ENCODE peak calls at places on chromosomes 4 and X, in five cellular contexts. One of them, this sample, is unnamed.

GRCh38 chr4:83083925-83084475 is 30.5 kb downstream of the PLAC8 start:
- DNase-seq in NCI-H2171 treated with DMSO at 0.1 percent for 48 hours: no peak
- DNase-seq in AML-193: no peak
- DNase-seq in left ventricle myocardium superior: no peak
- DNase-seq in GM23338: peak; percentile 50
- DNase-seq in this sample: no peak

GRCh38 chr4:98522062-98522461 is 136.3 kb downstream of the TSPAN5 start:
- DNase-seq in NCI-H2171 treated with DMSO at 0.1 percent for 48 hours: no peak
- DNase-seq in AML-193: no peak
- DNase-seq in left ventricle myocardium superior: no peak
- DNase-seq in GM23338: no peak
- DNase-seq in this sample: no peak

GRCh38 chrX:1416327-1416784 is 24.4 kb upstream of the SLC25A6 start:
- DNase-seq in NCI-H2171 treated with DMSO at 0.1 percent for 48 hours: no peak
- DNase-seq in AML-193: no peak
- DNase-seq in left ventricle myocardium superior: peak; percentile 11
- DNase-seq in GM23338: no peak
- DNase-seq in this sample: no peak

GRCh38 chr4:165476214-165477098 is 97.6 kb downstream of the CPE start:
- DNase-seq in NCI-H2171 treated with DMSO at 0.1 percent for 48 hours: no peak
- DNase-seq in AML-193: no peak
- DNase-seq in left ventricle myocardium superior: no peak
- DNase-seq in GM23338: no peak
- DNase-seq in this sample: no peak

GRCh38 chr4:30837131-30837539 is 117.0 kb downstream of the PCDH7 start:
- DNase-seq in NCI-H2171 treated with DMSO at 0.1 percent for 48 hours: no peak
- DNase-seq in AML-193: no peak
- DNase-seq in left ventricle myocardium superior: no peak
- DNase-seq in GM23338: peak; percentile 57
- DNase-seq in this sample: no peak

GRCh38 chr4:26753642-26754041 is 107.0 kb upstream of the STIM2 start:
- DNase-seq in NCI-H2171 treated with DMSO at 0.1 percent for 48 hours: peak; percentile 81
- DNase-seq in AML-193: no peak
- DNase-seq in left ventricle myocardium superior: peak; percentile 58
- DNase-seq in GM23338: no peak
- DNase-seq in this sample: no peak

GRCh38 chrX:39912126-39912525 is 185.6 kb downstream of the BCOR start:
- DNase-seq in NCI-H2171 treated with DMSO at 0.1 percent for 48 hours: no peak
- DNase-seq in AML-193: no peak
- DNase-seq in left ventricle myocardium superior: no peak
- DNase-seq in GM23338: no peak
- DNase-seq in this sample: no peak

GRCh38 chr4:4326136-4326535 is 36.1 kb downstream of the ZBTB49 start:
- DNase-seq in NCI-H2171 treated with DMSO at 0.1 percent for 48 hours: no peak
- DNase-seq in AML-193: no peak
- DNase-seq in left ventricle myocardium superior: no peak
- DNase-seq in GM23338: no peak
- DNase-seq in this sample: no peak

GRCh38 chrX:149825424-149825823 is 43.7 kb downstream of the MAGEA9 start:
- DNase-seq in NCI-H2171 treated with DMSO at 0.1 percent for 48 hours: peak; percentile 26
- DNase-seq in AML-193: no peak
- DNase-seq in left ventricle myocardium superior: peak; percentile 47
- DNase-seq in GM23338: peak; percentile 56
- DNase-seq in this sample: no peak

GRCh38 chrX:133415276-133416105 is at the start of gene GPC4:
- DNase-seq in NCI-H2171 treated with DMSO at 0.1 percent for 48 hours: peak; percentile 63
- DNase-seq in AML-193: no peak
- DNase-seq in left ventricle myocardium superior: peak; percentile 78
- DNase-seq in GM23338: peak; percentile 86
- DNase-seq in this sample: no peak

GRCh38 chrX:129833153-129834004 is 10.3 kb downstream of the ZDHHC9 start:
- DNase-seq in NCI-H2171 treated with DMSO at 0.1 percent for 48 hours: no peak
- DNase-seq in AML-193: no peak
- DNase-seq in left ventricle myocardium superior: no peak
- DNase-seq in GM23338: no peak
- DNase-seq in this sample: no peak

This sample was measured in pulmonary artery endothelial cell.